ENCODE peak calls at places on chromosome 10, in nine cellular contexts. L is HFF-Myc, O is BJ, G is GM06990, X is AG10803, C is progenitor cell of endocrine pancreas, N is fibroblast of the aortic adventitia, Y is bronchial epithelial cell, U is osteoblast. H is an unnamed sample.

GRCh38 chr10:99929360-99929759 is 80.4 kb downstream of the DNMBP start:
- DNase-seq in L (no peak), O (no peak), G (no peak), X (no peak), C (no peak), N (no peak), Y (no peak), U (no peak), H (no peak)

GRCh38 chr10:57983226-57983870 is 284.3 kb downstream of the IPMK start:
- DNase-seq in L (peak), O (no peak), G (no peak), X (no peak), C (no peak), N (no peak), Y (peak), U (no peak), H (no peak)

GRCh38 chr10:71598673-71599072 is 120.9 kb downstream of the C10orf105 start:
- DNase-seq in L (no peak), O (peak), G (no peak), X (peak), C (no peak), N (peak), Y (no peak), U (peak), H (no peak)

GRCh38 chr10:14605231-14605925 is 169.3 kb downstream of the FAM107B start:
- DNase-seq in L (no peak), O (peak), G (peak), X (peak), C (no peak), N (peak), Y (peak), U (peak), H (no peak)

GRCh38 chr10:48245977-48246376 is 28.5 kb downstream of the FRMPD2 start:
- DNase-seq in L (no peak), O (no peak), G (no peak), X (no peak), C (no peak), N (no peak), Y (no peak), U (no peak), H (no peak)

GRCh38 chr10:662686-663465 is 26.6 kb downstream of the DIP2C start:
- DNase-seq in L (no peak), O (no peak), G (no peak), X (no peak), C (no peak), N (no peak), Y (no peak), U (peak), H (no peak)

GRCh38 chr10:115981056-115981455 is 291.9 kb downstream of the GFRA1 start:
- DNase-seq in L (no peak), O (no peak), G (no peak), X (no peak), C (no peak), N (peak), Y (no peak), U (peak), H (no peak)

GRCh38 chr10:117461766-117462423 is 80.7 kb upstream of the EMX2 start:
- DNase-seq in L (peak), O (peak), G (no peak), X (peak), C (no peak), N (peak), Y (peak), U (peak), H (no peak)

GRCh38 chr10:114489521-114490310 is 85.4 kb upstream of the AFAP1L2 start:
- DNase-seq in L (no peak), O (no peak), G (no peak), X (no peak), C (no peak), N (no peak), Y (no peak), U (no peak), H (no peak)

GRCh38 chr10:70106958-70107791 is 25.4 kb downstream of the AIFM2 start:
- DNase-seq in L (no peak), O (no peak), G (peak), X (no peak), C (peak), N (no peak), Y (no peak), U (no peak), H (no peak)

GRCh38 chr10:119320981-119321380 is 113.6 kb downstream of the GRK5 start:
- DNase-seq in L (no peak), O (no peak), G (no peak), X (no peak), C (no peak), N (no peak), Y (no peak), U (peak), H (no peak)

GRCh38 chr10:93363891-93364648 is 118.1 kb downstream of the MYOF start:
- DNase-seq in L (no peak), O (no peak), G (no peak), X (no peak), C (no peak), N (no peak), Y (peak), U (no peak), H (no peak)

GRCh38 chr10:5165738-5166137 is 19.2 kb downstream of the AKR1C8 start:
- DNase-seq in L (no peak), O (no peak), G (no peak), X (no peak), C (no peak), N (peak), Y (no peak), U (no peak), H (no peak)

DNA sequence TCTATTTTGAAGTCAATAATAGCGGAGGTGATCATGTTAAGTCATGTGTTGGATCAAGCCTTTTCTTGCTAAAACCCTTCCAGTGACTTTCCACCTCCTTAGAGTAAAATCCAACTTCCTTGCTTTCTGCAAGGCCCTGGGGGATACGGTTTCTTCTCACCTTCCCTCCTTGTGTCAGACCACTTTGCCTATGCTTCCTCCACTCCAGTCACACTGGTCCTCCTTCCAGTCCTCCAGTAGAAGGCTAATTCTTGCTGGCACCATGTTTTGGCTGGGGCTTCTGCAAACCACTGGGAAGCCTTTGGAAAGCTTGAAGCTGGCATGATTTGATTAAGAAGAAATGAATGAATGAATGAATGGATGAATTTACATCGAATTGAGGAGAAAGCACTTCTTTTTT is 169.5 kb downstream of the PLXDC2 start:
- DNase-seq in L (no peak), O (no peak), G (no peak), X (no peak), C (no peak), N (no peak), Y (no peak), U (no peak), H (no peak)
- TF ChIP-seq CTCF in L (no peak), O (no peak), G (no peak), X (no peak), C (no peak), N (no peak), Y (no peak), U (no peak), H (no peak)

GRCh38 chr10:24974978-24975377 is 22.6 kb upstream of the PRTFDC1 start:
- DNase-seq in L (no peak), O (peak), G (no peak), X (peak), C (no peak), N (peak), Y (no peak), U (no peak), H (no peak)
- TF ChIP-seq CTCF in L (no peak), O (peak), G (no peak), X (peak), C (no peak), N (peak), Y (no peak), U (peak), H (no peak)

GRCh38 chr10:3942930-3943489 is 158.0 kb upstream of the KLF6 start:
- DNase-seq in L (no peak), O (no peak), G (no peak), X (no peak), C (no peak), N (no peak), Y (no peak), U (peak), H (no peak)
- TF ChIP-seq CTCF in L (no peak), O (no peak), G (no peak), X (no peak), C (no peak), N (no peak), Y (no peak), U (no peak), H (no peak)

GRCh38 chr10:60618861-60619260 is 159.4 kb upstream of the CDK1 start:
- DNase-seq in L (no peak), O (no peak), G (no peak), X (no peak), C (no peak), N (peak), Y (no peak), U (no peak), H (no peak)
- TF ChIP-seq CTCF in L (no peak), O (no peak), G (no peak), X (no peak), C (no peak), N (no peak), Y (no peak), U (no peak), H (no peak)

GRCh38 chr10:97498076-97498840 is at the start of gene MMS19:
- DNase-seq in L (peak), O (peak), G (peak), X (peak), C (peak), N (peak), Y (peak), U (peak), H (peak)
- TF ChIP-seq CTCF in L (no peak), O (no peak), G (no peak), X (no peak), C (no peak), N (no peak), Y (no peak), U (no peak), H (peak)

GRCh38 chr10:61554925-61555324 is 101.7 kb upstream of the TMEM26 start:
- DNase-seq in L (no peak), O (no peak), G (no peak), X (peak), C (no peak), N (peak), Y (no peak), U (no peak), H (no peak)

DNA sequence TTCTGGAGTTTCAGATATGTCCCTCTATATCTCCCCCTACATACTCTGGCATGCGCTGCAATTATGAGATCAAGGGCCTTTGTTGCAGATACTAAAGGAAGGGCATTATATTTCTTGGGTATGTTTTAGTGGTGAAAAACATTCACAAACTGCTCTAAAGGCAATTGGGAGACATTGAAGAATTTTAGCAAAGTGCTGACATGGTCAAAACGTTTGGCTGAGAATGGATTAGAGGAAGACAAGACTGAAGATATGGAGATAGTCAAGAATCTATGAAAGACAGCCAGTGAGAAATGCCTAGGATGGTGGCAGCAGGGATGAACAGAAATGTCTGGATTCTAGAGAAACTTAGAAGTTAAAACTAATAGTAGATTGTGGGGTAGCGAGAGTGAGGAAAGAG is 104.5 kb upstream of the CABCOCO1 start:
- DNase-seq in L (no peak), O (no peak), G (no peak), X (no peak), C (no peak), N (no peak), Y (no peak), U (no peak), H (no peak)
- TF ChIP-seq CTCF in L (no peak), O (no peak), G (no peak), X (no peak), C (no peak), N (no peak), Y (no peak), U (no peak), H (no peak)

GRCh38 chr10:3197354-3198003 is 24.9 kb upstream of the PITRM1 start:
- DNase-seq in L (no peak), O (peak), G (peak), X (peak), C (peak), N (peak), Y (peak), U (peak), H (peak)
- TF ChIP-seq CTCF in L (peak), O (peak), G (peak), X (peak), C (peak), N (peak), Y (peak), U (peak), H (peak)

GRCh38 chr10:80472234-80473095 is 18.4 kb downstream of the TSPAN14 start:
- DNase-seq in L (no peak), O (no peak), G (peak), X (peak), C (no peak), N (peak), Y (peak), U (peak), H (no peak)
- TF ChIP-seq CTCF in L (no peak), O (no peak), G (no peak), X (no peak), C (no peak), N (no peak), Y (no peak), U (no peak), H (no peak)